ENCODE peak calls at places on chromosomes 13 and 19, in seven cellular contexts. Y is A549; W is thoracic aorta; A is stimulated activated naive CD4-positive, alpha-beta T cell treated with Interleukin-2 at 50 U/mL for 16 hours; Q is HS-5; E is stimulated activated CD4-positive, alpha-beta T cell treated with anti-CD3 and anti-CD28 coated beads, Interleukin-1b, Interleukin-23, amount 100 ng/mL, for 24 hours; B is neuronal stem cell. P is an unnamed sample.

GRCh38 chr19:4149518-4150288 is 3.7 kb upstream of the CREB3L3 start:
- DNase-seq in Y (no peak), W (no peak), A (no peak), Q (no peak), E (no peak), B (no peak), P (no peak)

GRCh38 chr13:31234729-31235128 is 35.0 kb downstream of the B3GLCT start:
- DNase-seq in Y (peak), W (no peak), A (no peak), Q (no peak), E (no peak), B (no peak), P (no peak)

GRCh38 chr13:30908416-30908980 is 2.4 kb downstream of the MEDAG start:
- DNase-seq in Y (no peak), W (no peak), A (no peak), Q (no peak), E (no peak), B (no peak), P (no peak)

GRCh38 chr19:48967346-48968178 is 2.5 kb downstream of the FTL start:
- DNase-seq in Y (peak), W (no peak), A (no peak), Q (peak), E (no peak), B (no peak), P (peak)

GRCh38 chr13:75407998-75408397 is 74.0 kb downstream of the TBC1D4 start:
- DNase-seq in Y (no peak), W (no peak), A (no peak), Q (no peak), E (no peak), B (no peak), P (no peak)

GRCh38 chr19:10514211-10515145 is 2.8 kb downstream of the S1PR5 start:
- DNase-seq in Y (no peak), W (no peak), A (no peak), Q (no peak), E (peak), B (no peak), P (no peak)

GRCh38 chr19:47694466-47695273 is 18.6 kb upstream of the EHD2 start:
- DNase-seq in Y (no peak), W (no peak), A (no peak), Q (no peak), E (no peak), B (no peak), P (no peak)

GRCh38 chr19:51422053-51422448 is 4.6 kb upstream of the SIGLEC10 start:
- DNase-seq in Y (peak), W (no peak), A (peak), Q (peak), E (peak), B (peak), P (no peak)

GRCh38 chr19:7928741-7929701 is 3.1 kb upstream of the CTXN1 start:
- DNase-seq in Y (peak), W (no peak), A (peak), Q (peak), E (no peak), B (no peak), P (no peak)

GRCh38 chr13:30037766-30038165 is 187.3 kb upstream of the UBL3 start:
- DNase-seq in Y (no peak), W (no peak), A (no peak), Q (no peak), E (no peak), B (no peak), P (no peak)